ENCODE peak calls at places on chromosomes 16 and 17, in seven cellular contexts. A, G, C, L, R, Q and S are unnamed samples. For H3K4me1 and H3K36me3, the result is how much of the 10 kb centered on the place peaks cover.

GRCh38 chr16:11318817-11319216 is 26.4 kb upstream of the RMI2 start:
- DNase-seq in C (no peak), Q (no peak), A (no peak), R (no peak), G (no peak), L (no peak), S (no peak)

GRCh38 chr17:55426851-55427586 is 5.4 kb upstream of the MMD start:
- DNase-seq in Q (no peak), A (no peak), L (no peak), R (no peak), C (no peak), G (no peak), S (no peak)

GRCh38 chr17:63519972-63520882 is 2.9 kb upstream of the KCNH6 start:
- DNase-seq in A (no peak), G (no peak), C (no peak), Q (no peak), L (no peak), R (no peak), S (no peak)

GRCh38 chr17:45394913-45395568 is 37.6 kb downstream of the ARHGAP27 start:
- DNase-seq in L (peak), C (peak), A (peak), G (peak), R (peak), Q (no peak), S (no peak)

GRCh38 chr17:57045868-57046671 is 39.0 kb upstream of the AKAP1 start:
- DNase-seq in L (no peak), A (peak), Q (peak), R (no peak), G (no peak), C (no peak), S (peak)

GRCh38 chr17:28368306-28368831 is 1.7 kb downstream of the VTN start:
- DNase-seq in L (no peak), G (no peak), A (no peak), C (no peak), R (no peak), Q (no peak), S (no peak)

GRCh38 chr17:38428643-38429371 is 543 bp downstream of the ARHGAP23 start:
- DNase-seq in A (peak), L (peak), C (peak), R (no peak), G (no peak), Q (peak), S (peak)

GRCh38 chr16:85269165-85269564 is 156.9 kb upstream of the CIBAR2 start:
- DNase-seq in A (no peak), R (no peak), C (no peak), G (no peak), L (no peak), Q (no peak), S (no peak)

GRCh38 chr17:42541041-42541833 is 5.2 kb downstream of the NAGLU start:
- DNase-seq in A (no peak), G (no peak), L (no peak), R (no peak), Q (no peak), C (no peak), S (no peak)

GRCh38 chr17:79630821-79631639 is 20.2 kb upstream of the RBFOX3 start:
- DNase-seq in G (no peak), R (no peak), Q (peak), C (peak), L (peak), A (peak), S (no peak)

GRCh38 chr17:40419559-40420331 is 2.0 kb upstream of the TOP2A start:
- DNase-seq in A (no peak), C (no peak), G (no peak), R (no peak), L (no peak), Q (no peak), S (peak)

GRCh38 chr17:11441004-11441403 is 157.3 kb upstream of the DNAH9 start:
- DNase-seq in R (no peak), C (no peak), G (no peak), L (no peak), Q (no peak), A (no peak), S (no peak)

GRCh38 chr16:30775381-30776099 is 11.5 kb downstream of the ZNF629 start:
- DNase-seq in A (peak), G (peak), R (peak), C (peak), Q (peak), L (peak), S (peak)

GRCh38 chr16:83701494-83701893 is 106.3 kb upstream of the HSBP1 start:
- DNase-seq in Q (no peak), L (no peak), G (peak), C (no peak), A (no peak), R (no peak), S (no peak)

GRCh38 chr16:15507299-15507958 is 73.0 kb downstream of the BMERB1 start:
- DNase-seq in R (no peak), Q (peak), G (peak), A (no peak), L (no peak), C (no peak), S (no peak)

GRCh38 chr16:58040945-58041627 is 15.5 kb downstream of the MMP15 start:
- DNase-seq in A (no peak), C (no peak), Q (no peak), R (no peak), G (no peak), L (no peak), S (no peak)

GRCh38 chr16:16096161-16096857 is 127.0 kb downstream of the ABCC6 start:
- DNase-seq in R (no peak), C (no peak), Q (peak), L (peak), G (peak), A (peak), S (no peak)

GRCh38 chr17:45666641-45667040 is 117.5 kb upstream of the CRHR1 start:
- DNase-seq in G (no peak), C (no peak), Q (no peak), R (no peak), L (no peak), A (no peak), S (no peak)

GRCh38 chr16:48597563-48598392 is 12.2 kb downstream of the N4BP1 start:
- DNase-seq in Q (no peak), L (no peak), C (no peak), G (no peak), R (no peak), A (no peak), S (no peak)

GRCh38 chr16:57661510-57661909 is 6.6 kb upstream of the ADGRG3 start:
- DNase-seq in R (no peak), A (no peak), C (no peak), Q (no peak), G (no peak), L (no peak), S (no peak)

GRCh38 chr16:77238593-77238992 is 39.4 kb downstream of the SYCE1L start:
- DNase-seq in R (no peak), Q (no peak), A (no peak), G (no peak), L (no peak), C (no peak), S (no peak)

GRCh38 chr16:79848739-79849518 is 248.4 kb upstream of the MAF start:
- DNase-seq in C (no peak), G (no peak), A (peak), L (no peak), R (no peak), Q (no peak), S (no peak)

GRCh38 chr16:20811889-20812439 is 5.6 kb downstream of the REXO5 start:
- DNase-seq in G (no peak), C (no peak), Q (no peak), L (no peak), R (no peak), A (no peak), S (no peak)

GRCh38 chr16:84717484-84717883 is 17.7 kb downstream of the USP10 start:
- DNase-seq in Q (no peak), G (no peak), A (no peak), R (no peak), L (no peak), C (no peak), S (no peak)

GRCh38 chr16:15829460-15829859 is 27.4 kb downstream of the MYH11 start:
- DNase-seq in G (peak), C (peak), L (peak), Q (peak), A (peak), R (no peak), S (no peak)

GRCh38 chr17:11986939-11987329 is 10.3 kb downstream of the ZNF18 start:
- DNase-seq in L (no peak), A (no peak), G (peak), C (no peak), Q (no peak), R (no peak), S (no peak)

GRCh38 chr17:42653179-42654124 is 5.6 kb upstream of the TUBG2 start:
- DNase-seq in G (peak), R (no peak), A (peak), C (peak), Q (peak), L (peak), S (no peak)

GRCh38 chr16:11253009-11253994 is 2.7 kb downstream of the SOCS1 start:
- DNase-seq in G (no peak), L (no peak), Q (no peak), A (no peak), R (no peak), C (no peak), S (no peak)

GRCh38 chr16:6019490-6019991 is 921.9 kb upstream of the EEF2KMT start:
- DNase-seq in G (peak), Q (no peak), C (no peak), R (no peak), A (no peak), L (no peak), S (no peak)

GRCh38 chr17:7022791-7023571 is at the start of gene BCL6B:
- DNase-seq in Q (peak), L (no peak), A (no peak), R (no peak), G (no peak), C (peak), S (no peak)

GRCh38 chr16:71792176-71792575 is 16.5 kb downstream of the AP1G1 start:
- DNase-seq in G (no peak), A (no peak), L (no peak), C (no peak), R (no peak), Q (no peak), S (no peak)

GRCh38 chr16:50248845-50249244 is 17.5 kb upstream of the ADCY7 start:
- DNase-seq in C (no peak), Q (no peak), G (peak), R (no peak), A (no peak), L (no peak), S (no peak)

GRCh38 chr17:35243459-35244204 is 760 bp downstream of the SLFN5 start:
- DNase-seq in R (peak), A (peak), G (peak), Q (peak), L (peak), C (peak), S (no peak)

GRCh38 chr17:3029213-3029913 is 34.0 kb downstream of the OR1D5 start:
- DNase-seq in R (no peak), C (peak), L (peak), Q (peak), G (no peak), A (no peak), S (no peak)

GRCh38 chr17:36486204-36487194 is at the start of gene ZNHIT3:
- DNase-seq in R (peak), L (peak), G (peak), C (peak), A (peak), Q (peak), S (peak)

GRCh38 chr17:4509923-4510614 is 11.4 kb downstream of the SPNS2 start:
- DNase-seq in R (no peak), G (no peak), Q (peak), A (peak), L (peak), C (peak), S (no peak)

GRCh38 chr16:13313351-13313750 is 412.0 kb downstream of the SHISA9 start:
- DNase-seq in L (no peak), R (no peak), A (no peak), C (no peak), Q (no peak), G (no peak), S (no peak)

GRCh38 chr17:49333806-49334205 is 28.2 kb downstream of the ZNF652 start:
- DNase-seq in A (no peak), G (no peak), R (no peak), Q (no peak), L (no peak), C (no peak), S (no peak)

GRCh38 chr16:54277845-54278703 is 8.5 kb downstream of the IRX3 start:
- DNase-seq in C (no peak), R (no peak), G (no peak), L (no peak), Q (peak), A (no peak), S (no peak)

GRCh38 chr17:74471341-74471740 is 4.9 kb downstream of the CD300A start:
- DNase-seq in R (no peak), A (no peak), G (no peak), L (no peak), Q (no peak), C (no peak), S (no peak)

GRCh38 chr17:923633-924032 is 55.9 kb downstream of the NXN start:
- DNase-seq in G (no peak), Q (no peak), C (no peak), A (no peak), L (no peak), R (no peak), S (no peak)
- H3K4me1 ChIP-seq in G (under half), Q (under half), C (under half), A (under half), L (under half), R (under half), S (under half)

GRCh38 chr16:1297413-1297773 is 12.0 kb upstream of the UBE2I start:
- DNase-seq in R (no peak), C (no peak), G (no peak), Q (no peak), A (no peak), L (no peak), S (no peak)

GRCh38 chr16:1299868-1300203 is 9.6 kb upstream of the UBE2I start:
- DNase-seq in R (no peak), C (no peak), G (no peak), A (no peak), L (no peak), Q (no peak), S (no peak)

GRCh38 chr16:1298406-1298805 is 11.0 kb upstream of the UBE2I start:
- DNase-seq in R (no peak), A (no peak), C (no peak), Q (no peak), L (no peak), G (no peak), S (no peak)

GRCh38 chr16:1300664-1301476 is 8.6 kb upstream of the UBE2I start:
- DNase-seq in L (peak), R (peak), G (peak), A (no peak), Q (peak), C (peak), S (peak)

DNA sequence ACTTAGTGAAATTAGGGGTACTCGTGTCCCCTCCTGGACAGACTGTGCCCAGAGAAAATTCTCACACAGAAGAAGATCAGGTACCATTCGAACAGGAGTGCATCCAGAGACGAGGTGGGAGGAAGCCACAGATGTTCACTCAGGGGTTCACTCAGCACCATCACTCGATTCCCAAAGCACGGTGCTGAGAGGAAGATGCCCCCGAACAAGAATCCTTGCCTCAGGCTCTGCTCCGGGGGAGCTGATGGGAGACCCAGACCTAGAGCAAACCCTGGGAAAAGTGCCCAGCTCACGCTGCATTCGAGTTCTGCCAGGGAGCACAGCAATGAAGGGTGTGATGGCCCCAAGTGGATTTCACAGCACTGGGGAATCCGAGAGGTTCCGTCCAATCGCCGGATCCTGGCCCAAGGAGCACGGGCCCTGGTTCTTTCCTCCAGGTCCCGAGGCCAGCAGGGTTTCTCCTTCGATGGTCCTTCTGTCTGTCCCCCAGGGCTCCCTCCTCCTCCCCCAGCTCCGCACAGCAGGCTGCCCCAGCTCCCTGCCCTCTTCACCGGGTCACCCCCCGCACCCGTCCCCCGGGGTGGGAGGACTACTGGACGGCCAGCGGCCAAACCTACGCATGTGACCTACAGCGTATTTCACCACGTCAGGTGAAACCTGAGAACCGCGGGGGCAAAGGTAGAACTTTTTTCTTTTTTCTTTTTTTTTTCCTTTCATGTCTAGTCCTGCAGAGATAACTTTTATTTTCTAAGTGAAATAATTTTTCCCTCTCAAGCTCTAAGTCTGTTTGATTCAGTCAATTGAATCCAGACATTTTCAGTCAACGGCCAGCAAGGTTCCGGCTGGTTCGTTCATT is 10.2 kb upstream of the UBE2I start:
- DNase-seq in A (no peak), R (no peak), G (no peak), C (no peak), L (no peak), Q (no peak), S (no peak)
- H3K4me3 ChIP-seq in A (no peak), R (no peak), G (no peak), C (no peak), L (no peak), Q (no peak), S (no peak)

GRCh38 chr16:89122322-89122831 is 28.7 kb downstream of the ACSF3 start:
- DNase-seq in C (peak), G (no peak), L (no peak), A (no peak), Q (no peak), R (peak), S (peak)
- H3K36me3 ChIP-seq in C (under half), G (under half), L (half or more), A (half or more), Q (under half), R (under half), S (under half)

GRCh38 chr17:18315498-18316360 is 636 bp downstream of the SMCR8 start:
- DNase-seq in Q (no peak), R (peak), L (no peak), G (no peak), A (peak), C (no peak), S (peak)
- H3K4me1 ChIP-seq in Q (under half), R (half or more), L (half or more), G (under half), A (under half), C (under half), S (half or more)

GRCh38 chr16:28880589-28880915 is 2.3 kb downstream of the ATP2A1 start:
- DNase-seq in Q (no peak), C (no peak), R (no peak), L (no peak), A (no peak), G (no peak), S (no peak)

GRCh38 chr16:28884045-28884444 is 5.8 kb downstream of the ATP2A1 start:
- DNase-seq in C (no peak), G (no peak), A (no peak), L (no peak), Q (no peak), R (no peak), S (no peak)

GRCh38 chr16:28880955-28881354 is 2.7 kb downstream of the ATP2A1 start:
- DNase-seq in G (no peak), C (no peak), A (no peak), Q (no peak), L (no peak), R (no peak), S (no peak)

GRCh38 chr16:28883221-28883996 is 5.1 kb downstream of the ATP2A1 start:
- DNase-seq in R (no peak), G (no peak), Q (no peak), A (no peak), L (no peak), C (no peak), S (no peak)

DNA sequence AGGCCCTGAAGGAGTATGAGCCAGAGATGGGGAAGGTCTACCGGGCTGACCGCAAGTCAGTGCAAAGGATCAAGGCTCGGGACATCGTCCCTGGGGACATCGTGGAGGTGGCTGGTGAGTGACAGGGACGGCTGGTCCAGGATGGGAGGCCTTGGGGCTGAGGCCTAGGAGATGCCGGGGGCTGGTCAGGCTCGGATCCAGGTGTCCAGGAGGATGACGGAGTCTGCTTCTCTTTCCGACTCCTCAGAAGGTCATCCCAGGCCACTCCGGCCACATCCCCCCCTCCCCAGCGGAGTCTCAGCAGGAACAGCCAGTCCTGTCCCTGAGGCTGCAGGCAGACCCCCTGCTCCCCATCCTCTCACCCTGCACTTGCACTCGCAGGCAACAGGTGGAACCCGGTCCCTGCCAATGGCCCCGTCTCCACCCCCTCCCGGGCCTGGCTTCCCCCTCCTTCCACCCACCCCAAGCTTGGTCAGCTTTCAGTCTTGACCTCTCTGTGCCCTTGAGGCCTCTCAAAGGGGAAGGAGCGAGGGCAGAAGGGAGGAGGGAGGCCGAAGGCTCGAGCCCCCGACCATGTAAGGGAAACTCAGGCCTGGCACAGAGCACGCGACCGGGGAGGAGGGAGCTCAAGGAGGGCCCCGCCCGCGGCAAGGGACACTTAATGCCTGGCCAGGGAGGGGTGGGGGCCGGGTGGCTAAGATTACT is 4.3 kb downstream of the ATP2A1 start:
- DNase-seq in A (no peak), G (no peak), C (no peak), R (no peak), L (no peak), Q (no peak), S (no peak)
- H3K4me3 ChIP-seq in A (no peak), G (no peak), C (no peak), R (no peak), L (no peak), Q (no peak), S (no peak)

GRCh38 chr16:62516001-62516400 is 479.8 kb upstream of the CDH8 start:
- DNase-seq in C (no peak), G (no peak), R (no peak), A (no peak), L (no peak), Q (no peak), S (no peak)
- H3K36me3 ChIP-seq in C (under half), G (under half), R (under half), A (under half), L (under half), Q (under half), S (under half)